ENCODE peak calls at places on chromosomes 12 and 14, in eight cellular contexts. H is lower leg skin, N is choroid plexus epithelial cell, I is AG04449, P is heart right ventricle, X is mucosa of descending colon, L is BJ, V is MM.1S. K is an unnamed sample.

GRCh38 chr14:95432152-95433093 is 84.0 kb downstream of the SYNE3 start:
- DNase-seq in I (no peak), V (no peak), P (peak; percentile 55), X (no peak), H (no peak), L (no peak), N (peak; percentile 47), K (peak; percentile 40)

GRCh38 chr14:90666571-90666970 is 149.7 kb downstream of the TTC7B start:
- DNase-seq in H (no peak), L (peak; percentile 12), P (no peak), V (no peak), I (no peak), N (no peak), X (no peak), K (no peak)

GRCh38 chr12:80872053-80872452 is 65.7 kb downstream of the LIN7A start:
- DNase-seq in L (no peak), I (no peak), V (no peak), P (no peak), X (no peak), N (no peak), H (no peak), K (no peak)

GRCh38 chr12:5787828-5788227 is 157.2 kb downstream of the ANO2 start:
- DNase-seq in X (no peak), I (no peak), V (no peak), L (no peak), H (no peak), P (no peak), N (no peak), K (no peak)

GRCh38 chr14:61147898-61148549 is 133.1 kb downstream of the TMEM30B start:
- DNase-seq in X (no peak), V (no peak), P (peak; percentile 30), L (peak; percentile 74), I (peak; percentile 58), N (peak; percentile 99), H (no peak), K (peak; percentile 75)

GRCh38 chr12:56645201-56645716 is 525 bp downstream of the ATP5F1B start:
- DNase-seq in P (peak; percentile 36), V (peak; percentile 25), H (no peak), I (no peak), L (no peak), X (peak; percentile 57), N (no peak), K (no peak)

GRCh38 chr12:116222358-116222757 is 55.1 kb downstream of the MED13L start:
- DNase-seq in V (no peak), X (no peak), L (peak; percentile 35), H (no peak), N (peak; percentile 97), P (peak; percentile 89), I (peak; percentile 47), K (peak; percentile 93)

GRCh38 chr12:50351120-50352043 is 45.0 kb downstream of the FAM186A start:
- DNase-seq in P (peak; percentile 35), L (no peak), V (no peak), H (no peak), I (no peak), X (no peak), N (no peak), K (no peak)

GRCh38 chr12:79552186-79552585 is 138.6 kb downstream of the PAWR start:
- DNase-seq in P (no peak), X (no peak), V (no peak), H (no peak), N (peak; percentile 6), L (no peak), I (no peak), K (no peak)

GRCh38 chr14:39177168-39177545 is 2.1 kb downstream of the PNN start:
- DNase-seq in P (no peak), V (no peak), I (no peak), L (no peak), N (no peak), X (no peak), H (no peak), K (no peak)

GRCh38 chr12:39935275-39935674 is 170.6 kb downstream of the SLC2A13 start:
- DNase-seq in N (peak; percentile 60), I (peak; percentile 9), H (no peak), P (no peak), V (no peak), L (no peak), X (no peak), K (peak; percentile 57)

GRCh38 chr12:60539592-60539991 is 943.8 kb downstream of the SLC16A7 start:
- DNase-seq in L (no peak), H (no peak), I (no peak), P (no peak), X (no peak), N (peak; percentile 5), V (peak; percentile 53), K (no peak)

GRCh38 chr12:111406474-111407370 is 999 bp downstream of the SH2B3 start:
- DNase-seq in L (no peak), N (no peak), I (no peak), X (peak; percentile 82), V (peak; percentile 13), P (peak; percentile 37), H (no peak), K (no peak)

GRCh38 chr14:56322531-56322930 is 204.3 kb downstream of the PELI2 start:
- DNase-seq in I (no peak), P (no peak), X (no peak), H (peak; percentile 6), V (no peak), L (no peak), N (no peak), K (no peak)

GRCh38 chr12:113766880-113767878 is 198.9 kb downstream of the RBM19 start:
- DNase-seq in L (peak; percentile 28), V (no peak), I (peak; percentile 59), N (peak; percentile 85), H (no peak), P (no peak), X (no peak), K (peak; percentile 50)

GRCh38 chr12:46267618-46268348 is 1.1 kb downstream of the SLC38A1 start:
- DNase-seq in V (peak; percentile 48), X (peak; percentile 57), P (no peak), H (peak; percentile 88), L (no peak), N (peak; percentile 34), I (no peak), K (peak; percentile 33)

GRCh38 chr14:44640416-44640815 is 133.3 kb upstream of the FSCB start:
- DNase-seq in P (no peak), N (no peak), L (no peak), I (no peak), V (no peak), X (no peak), H (no peak), K (no peak)

GRCh38 chr12:13289644-13290285 is 93.2 kb downstream of the EMP1 start:
- DNase-seq in L (no peak), P (no peak), N (no peak), X (no peak), V (no peak), H (no peak), I (no peak), K (no peak)

GRCh38 chr12:88810806-88811205 is 230.5 kb upstream of the KITLG start:
- DNase-seq in P (no peak), N (peak; percentile 63), H (no peak), X (no peak), I (no peak), V (no peak), L (no peak), K (no peak)

GRCh38 chr12:27456618-27457017 is 10.1 kb downstream of the SMCO2 start:
- DNase-seq in N (no peak), P (no peak), V (no peak), H (no peak), X (no peak), L (no peak), I (no peak), K (no peak)

DNA sequence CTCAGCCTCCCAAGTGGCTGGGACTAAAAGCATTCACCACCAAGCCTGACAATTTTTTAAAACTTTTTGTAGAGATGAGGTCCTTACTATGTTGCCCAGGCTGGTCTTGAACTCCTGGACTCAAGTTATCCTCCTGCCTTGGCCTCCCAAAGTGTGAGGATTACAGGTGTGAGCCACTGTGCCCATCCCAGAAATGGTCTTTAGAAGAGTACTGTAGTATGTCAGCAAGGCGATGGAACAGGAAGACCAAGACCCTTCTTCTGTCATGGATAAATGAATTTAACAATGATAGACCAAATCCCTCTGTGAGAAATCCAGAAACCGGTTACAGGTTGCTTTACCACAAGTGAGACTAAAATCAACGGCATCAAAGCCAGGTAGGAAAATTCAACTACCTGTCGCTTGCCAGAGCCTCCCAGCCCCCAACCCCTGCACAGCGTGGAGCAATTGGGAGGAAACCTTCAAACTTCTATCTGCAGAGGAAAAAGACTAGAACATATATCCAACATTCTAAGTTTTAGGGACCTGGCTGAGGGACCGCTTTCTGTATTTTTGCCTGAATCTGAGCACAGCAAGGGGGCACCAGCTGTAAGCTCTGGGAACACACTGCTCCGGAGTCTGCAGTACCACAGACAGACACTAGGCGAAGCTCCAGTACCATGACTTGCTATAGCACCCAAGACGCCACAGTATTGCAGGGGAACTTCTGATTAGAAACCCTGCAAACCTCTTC is 51.3 kb downstream of the CPSF6 start:
- DNase-seq in V (peak; percentile 67), N (peak; percentile 94), X (peak; percentile 57), L (no peak), H (peak; percentile 90), I (peak; percentile 16), P (peak; percentile 62), K (peak; percentile 86)
- TF ChIP-seq CTCF in V (peak; percentile 96), N (peak; percentile 95), X (peak; percentile 92), L (peak; percentile 89), H (no peak), I (peak; percentile 77), P (peak; percentile 94), K (peak; percentile 100)

GRCh38 chr12:109269428-109269827 is 39.7 kb downstream of the FOXN4 start:
- DNase-seq in L (no peak), X (no peak), I (no peak), H (no peak), V (no peak), N (no peak), P (no peak), K (no peak)
- H3K4me3 ChIP-seq in L (no peak overlapping the region), X (no peak overlapping the region), I (no peak overlapping the region), H (no peak overlapping the region), V (no peak overlapping the region), N (no peak overlapping the region), P (no peak overlapping the region), K (no peak overlapping the region)

GRCh38 chr12:123245678-123246077 is 12.4 kb downstream of the MTRFR start:
- DNase-seq in I (no peak), X (no peak), V (no peak), H (no peak), P (no peak), L (no peak), N (no peak), K (no peak)
- TF ChIP-seq CTCF in I (no peak), X (no peak), V (no peak), H (no peak), P (no peak), L (no peak), N (no peak), K (no peak)

DNA sequence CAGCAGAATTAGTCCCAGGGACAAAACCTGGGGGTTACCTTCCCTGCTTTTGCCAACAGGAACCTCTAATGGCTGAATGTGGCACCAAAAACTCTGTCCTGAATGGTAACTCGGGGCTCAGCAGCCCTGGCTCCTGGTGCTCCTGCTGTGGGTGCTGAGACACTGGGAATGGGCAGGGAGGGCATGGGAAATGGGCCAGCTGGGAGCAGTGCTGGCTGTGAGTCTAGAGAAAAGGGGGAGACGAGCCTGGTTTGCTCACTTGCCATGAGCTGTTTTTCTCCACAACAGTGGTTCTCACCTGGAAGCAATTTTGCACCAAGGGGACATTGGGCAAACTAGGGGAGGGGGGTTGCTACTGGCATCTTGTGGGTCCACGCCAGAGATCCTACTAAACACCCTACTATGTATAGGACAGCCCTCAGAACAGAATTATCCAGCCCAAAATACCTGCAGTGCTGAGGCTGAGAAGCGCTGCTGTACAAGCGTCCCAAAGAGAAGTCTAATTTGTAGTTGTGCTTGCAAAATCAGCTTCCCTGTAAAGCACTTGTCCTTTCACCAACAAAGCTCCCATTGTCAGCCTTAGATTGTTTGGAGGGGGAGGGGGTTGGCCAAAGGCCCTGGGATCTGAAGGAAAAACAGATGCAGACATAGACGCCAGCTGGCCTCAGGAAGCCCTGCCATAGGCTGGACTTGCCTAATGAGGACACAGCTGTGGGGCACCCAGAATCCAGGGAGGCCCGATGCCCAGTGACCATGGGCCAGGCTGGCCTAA is 3.6 kb downstream of the LRRC74A start:
- DNase-seq in P (peak; percentile 77), H (no peak), N (no peak), I (no peak), L (no peak), V (no peak), X (no peak), K (no peak)
- H3K4me3 ChIP-seq in P (no peak overlapping the region), H (no peak overlapping the region), N (no peak overlapping the region), I (no peak overlapping the region), L (no peak overlapping the region), V (no peak overlapping the region), X (no peak overlapping the region), K (no peak overlapping the region)

K was measured in epithelial cell of esophagus.